ENCODE peak calls at places on chromosome 1, in five cellular contexts. One of them, this sample, is unnamed.

GRCh38 chr1:204830671-204831585 is 39.7 kb upstream of the NFASC start:
- DNase-seq in BJ: no peak
- DNase-seq in endothelial cell: no peak
- DNase-seq in EL: no peak
- DNase-seq in stimulated activated CD8-positive, alpha-beta memory T cell treated with anti-CD3 and anti-CD28 coated beads, Interleukin-7, amount 100 ng/mL, for 48 hours: no peak
- DNase-seq in this sample: no peak

GRCh38 chr1:207883104-207883651 is 27.7 kb downstream of the CD34 start:
- DNase-seq in EL: no peak
- DNase-seq in stimulated activated CD8-positive, alpha-beta memory T cell treated with anti-CD3 and anti-CD28 coated beads, Interleukin-7, amount 100 ng/mL, for 48 hours: no peak
- DNase-seq in endothelial cell: no peak
- DNase-seq in BJ: no peak
- DNase-seq in this sample: no peak

GRCh38 chr1:107493111-107493716 is 352.4 kb downstream of the NTNG1 start:
- DNase-seq in EL: no peak
- DNase-seq in BJ: no peak
- DNase-seq in endothelial cell: no peak
- DNase-seq in stimulated activated CD8-positive, alpha-beta memory T cell treated with anti-CD3 and anti-CD28 coated beads, Interleukin-7, amount 100 ng/mL, for 48 hours: no peak
- DNase-seq in this sample: no peak

GRCh38 chr1:119081705-119082104 is 58.7 kb downstream of the WARS2 start:
- DNase-seq in endothelial cell: no peak
- DNase-seq in BJ: no peak
- DNase-seq in EL: no peak
- DNase-seq in stimulated activated CD8-positive, alpha-beta memory T cell treated with anti-CD3 and anti-CD28 coated beads, Interleukin-7, amount 100 ng/mL, for 48 hours: no peak
- DNase-seq in this sample: no peak

GRCh38 chr1:46102769-46103476 is 29.5 kb downstream of the PIK3R3 start:
- DNase-seq in stimulated activated CD8-positive, alpha-beta memory T cell treated with anti-CD3 and anti-CD28 coated beads, Interleukin-7, amount 100 ng/mL, for 48 hours: peak; percentile 1
- DNase-seq in BJ: no peak
- DNase-seq in endothelial cell: no peak
- DNase-seq in EL: no peak
- DNase-seq in this sample: no peak

GRCh38 chr1:57678138-57678537 is 254.3 kb upstream of the DAB1 start:
- DNase-seq in EL: no peak
- DNase-seq in BJ: no peak
- DNase-seq in endothelial cell: no peak
- DNase-seq in stimulated activated CD8-positive, alpha-beta memory T cell treated with anti-CD3 and anti-CD28 coated beads, Interleukin-7, amount 100 ng/mL, for 48 hours: no peak
- DNase-seq in this sample: no peak

GRCh38 chr1:201713093-201713810 is 115.7 kb upstream of the IPO9 start:
- DNase-seq in BJ: peak; percentile 98
- DNase-seq in endothelial cell: no peak
- DNase-seq in stimulated activated CD8-positive, alpha-beta memory T cell treated with anti-CD3 and anti-CD28 coated beads, Interleukin-7, amount 100 ng/mL, for 48 hours: no peak
- DNase-seq in EL: peak; percentile 99
- DNase-seq in this sample: peak; percentile 100

GRCh38 chr1:57089855-57090254 is 124.0 kb upstream of the C8B start:
- DNase-seq in BJ: no peak
- DNase-seq in endothelial cell: no peak
- DNase-seq in stimulated activated CD8-positive, alpha-beta memory T cell treated with anti-CD3 and anti-CD28 coated beads, Interleukin-7, amount 100 ng/mL, for 48 hours: no peak
- DNase-seq in EL: no peak
- DNase-seq in this sample: no peak

GRCh38 chr1:29297476-29297875 is 61.2 kb downstream of the PTPRU start:
- DNase-seq in endothelial cell: no peak
- DNase-seq in EL: no peak
- DNase-seq in BJ: no peak
- DNase-seq in stimulated activated CD8-positive, alpha-beta memory T cell treated with anti-CD3 and anti-CD28 coated beads, Interleukin-7, amount 100 ng/mL, for 48 hours: no peak
- DNase-seq in this sample: no peak

GRCh38 chr1:220879090-220879508 is at the start of gene HLX:
- DNase-seq in BJ: peak; percentile 48
- DNase-seq in endothelial cell: peak; percentile 51
- DNase-seq in EL: peak; percentile 93
- DNase-seq in stimulated activated CD8-positive, alpha-beta memory T cell treated with anti-CD3 and anti-CD28 coated beads, Interleukin-7, amount 100 ng/mL, for 48 hours: no peak
- DNase-seq in this sample: peak; percentile 75

GRCh38 chr1:237861944-237862343 is 28.8 kb downstream of the ZP4 start:
- DNase-seq in endothelial cell: no peak
- DNase-seq in EL: no peak
- DNase-seq in stimulated activated CD8-positive, alpha-beta memory T cell treated with anti-CD3 and anti-CD28 coated beads, Interleukin-7, amount 100 ng/mL, for 48 hours: no peak
- DNase-seq in BJ: no peak
- DNase-seq in this sample: no peak

GRCh38 chr1:21311016-21311415 is 20.8 kb upstream of the ECE1 start:
- DNase-seq in EL: peak; percentile 33
- DNase-seq in stimulated activated CD8-positive, alpha-beta memory T cell treated with anti-CD3 and anti-CD28 coated beads, Interleukin-7, amount 100 ng/mL, for 48 hours: no peak
- DNase-seq in endothelial cell: no peak
- DNase-seq in BJ: no peak
- DNase-seq in this sample: no peak

GRCh38 chr1:2300004-2300771 is 72.1 kb downstream of the SKI start:
- DNase-seq in endothelial cell: no peak
- DNase-seq in EL: no peak
- DNase-seq in BJ: no peak
- DNase-seq in stimulated activated CD8-positive, alpha-beta memory T cell treated with anti-CD3 and anti-CD28 coated beads, Interleukin-7, amount 100 ng/mL, for 48 hours: peak; percentile 74
- DNase-seq in this sample: no peak

GRCh38 chr1:35269190-35269988 is 880 bp downstream of the ZMYM4 start:
- DNase-seq in endothelial cell: no peak
- DNase-seq in EL: peak; percentile 6
- DNase-seq in BJ: no peak
- DNase-seq in stimulated activated CD8-positive, alpha-beta memory T cell treated with anti-CD3 and anti-CD28 coated beads, Interleukin-7, amount 100 ng/mL, for 48 hours: no peak
- DNase-seq in this sample: no peak

GRCh38 chr1:156009404-156009803 is 11.3 kb downstream of the SSR2 start:
- DNase-seq in stimulated activated CD8-positive, alpha-beta memory T cell treated with anti-CD3 and anti-CD28 coated beads, Interleukin-7, amount 100 ng/mL, for 48 hours: no peak
- DNase-seq in EL: no peak
- DNase-seq in BJ: no peak
- DNase-seq in endothelial cell: no peak
- DNase-seq in this sample: no peak

GRCh38 chr1:99963041-99963795 is 6.6 kb upstream of the SLC35A3 start:
- DNase-seq in stimulated activated CD8-positive, alpha-beta memory T cell treated with anti-CD3 and anti-CD28 coated beads, Interleukin-7, amount 100 ng/mL, for 48 hours: no peak
- DNase-seq in endothelial cell: no peak
- DNase-seq in EL: peak; percentile 66
- DNase-seq in BJ: no peak
- DNase-seq in this sample: peak; percentile 40

GRCh38 chr1:19437911-19438310 is 47.4 kb downstream of the CAPZB start:
- DNase-seq in EL: no peak
- DNase-seq in stimulated activated CD8-positive, alpha-beta memory T cell treated with anti-CD3 and anti-CD28 coated beads, Interleukin-7, amount 100 ng/mL, for 48 hours: no peak
- DNase-seq in endothelial cell: no peak
- DNase-seq in BJ: no peak
- DNase-seq in this sample: no peak

This sample was measured in A172.